ENCODE peak calls at places on chromosomes 16 and 17, in seven cellular contexts. T, W, A, I, F, C and B are unnamed samples.

GRCh38 chr17:39972271-39972670 is 8.3 kb upstream of the PSMD3 start:
- DNase-seq in T (no peak), W (no peak), A (peak), I (no peak), F (no peak), C (no peak), B (no peak)

GRCh38 chr16:11585460-11586374 is 1.0 kb downstream of the LITAF start:
- DNase-seq in T (no peak), W (peak), A (no peak), I (peak), F (no peak), C (peak), B (no peak)

GRCh38 chr17:63956296-63956920 is 16.3 kb downstream of the SCN4A start:
- DNase-seq in T (no peak), W (no peak), A (peak), I (no peak), F (no peak), C (no peak), B (no peak)

GRCh38 chr16:15898654-15899053 is 10.3 kb upstream of the CEP20 start:
- DNase-seq in T (no peak), W (no peak), A (no peak), I (no peak), F (no peak), C (no peak), B (no peak)

GRCh38 chr16:83971165-83972130 is 3.4 kb downstream of the NECAB2 start:
- DNase-seq in T (no peak), W (no peak), A (no peak), I (no peak), F (no peak), C (no peak), B (no peak)

GRCh38 chr17:27552467-27552779 is 78.6 kb upstream of the LGALS9 start:
- DNase-seq in T (no peak), W (no peak), A (peak), I (no peak), F (no peak), C (no peak), B (no peak)

GRCh38 chr16:2007081-2007836 is 2.4 kb downstream of the ZNF598 start:
- DNase-seq in T (no peak), W (no peak), A (no peak), I (no peak), F (no peak), C (no peak), B (no peak)

GRCh38 chr17:60137731-60138130 is 12.0 kb upstream of the CA4 start:
- DNase-seq in T (no peak), W (no peak), A (no peak), I (no peak), F (no peak), C (no peak), B (no peak)

GRCh38 chr16:56673916-56674315 is 4.3 kb downstream of the MT1H start:
- DNase-seq in T (no peak), W (no peak), A (no peak), I (no peak), F (no peak), C (no peak), B (no peak)

GRCh38 chr16:71311553-71312158 is 22.5 kb upstream of the CMTR2 start:
- DNase-seq in T (no peak), W (peak), A (peak), I (peak), F (no peak), C (no peak), B (no peak)

GRCh38 chr17:41082565-41083136 is 1.3 kb upstream of the KRTAP4-7 start:
- DNase-seq in T (no peak), W (no peak), A (peak), I (no peak), F (no peak), C (no peak), B (no peak)

GRCh38 chr16:81826523-81826922 is 47.4 kb downstream of the PLCG2 start:
- DNase-seq in T (no peak), W (no peak), A (no peak), I (no peak), F (no peak), C (no peak), B (no peak)